ENCODE peak calls at places on chromosome 4, in seven cellular contexts. One of them, this sample, is unnamed.

GRCh38 chr4:2829321-2829932 is 14.2 kb upstream of the ADD1 start:
- DNase-seq in lower lobe of right lung: peak
- DNase-seq in EL: no peak
- DNase-seq in cerebellar cortex: no peak
- DNase-seq in central memory CD4-positive, alpha-beta T cell: no peak
- DNase-seq in LoVo: no peak
- DNase-seq in left ventricle myocardium inferior: peak
- DNase-seq in this sample: peak

GRCh38 chr4:48268956-48269860 is at the start of gene TEC:
- DNase-seq in lower lobe of right lung: peak
- DNase-seq in EL: peak
- DNase-seq in cerebellar cortex: no peak
- DNase-seq in central memory CD4-positive, alpha-beta T cell: peak
- DNase-seq in LoVo: peak
- DNase-seq in left ventricle myocardium inferior: peak
- DNase-seq in this sample: peak

GRCh38 chr4:40865696-40866095 is 115.9 kb downstream of the NSUN7 start:
- DNase-seq in lower lobe of right lung: no peak
- DNase-seq in EL: peak
- DNase-seq in cerebellar cortex: no peak
- DNase-seq in central memory CD4-positive, alpha-beta T cell: no peak
- DNase-seq in LoVo: no peak
- DNase-seq in left ventricle myocardium inferior: no peak
- DNase-seq in this sample: no peak

GRCh38 chr4:177339794-177340374 is 30.2 kb downstream of the NEIL3 start:
- DNase-seq in lower lobe of right lung: no peak
- DNase-seq in EL: peak
- DNase-seq in cerebellar cortex: peak
- DNase-seq in central memory CD4-positive, alpha-beta T cell: peak
- DNase-seq in LoVo: peak
- DNase-seq in left ventricle myocardium inferior: no peak
- DNase-seq in this sample: no peak

GRCh38 chr4:140296335-140296753 is 77.1 kb upstream of the SCOC start:
- DNase-seq in lower lobe of right lung: no peak
- DNase-seq in EL: peak
- DNase-seq in cerebellar cortex: peak
- DNase-seq in central memory CD4-positive, alpha-beta T cell: no peak
- DNase-seq in LoVo: peak
- DNase-seq in left ventricle myocardium inferior: peak
- DNase-seq in this sample: peak

GRCh38 chr4:3492741-3493719 is 29.9 kb downstream of the DOK7 start:
- DNase-seq in lower lobe of right lung: no peak
- DNase-seq in EL: no peak
- DNase-seq in cerebellar cortex: no peak
- DNase-seq in central memory CD4-positive, alpha-beta T cell: no peak
- DNase-seq in LoVo: no peak
- DNase-seq in left ventricle myocardium inferior: no peak
- DNase-seq in this sample: no peak

GRCh38 chr4:42018451-42018850 is 28.1 kb downstream of the SLC30A9 start:
- DNase-seq in lower lobe of right lung: no peak
- DNase-seq in EL: no peak
- DNase-seq in cerebellar cortex: no peak
- DNase-seq in central memory CD4-positive, alpha-beta T cell: no peak
- DNase-seq in LoVo: no peak
- DNase-seq in left ventricle myocardium inferior: no peak
- DNase-seq in this sample: no peak

GRCh38 chr4:128287159-128287870 is at the start of gene PGRMC2:
- DNase-seq in lower lobe of right lung: no peak
- DNase-seq in EL: peak
- DNase-seq in cerebellar cortex: no peak
- DNase-seq in central memory CD4-positive, alpha-beta T cell: no peak
- DNase-seq in LoVo: peak
- DNase-seq in left ventricle myocardium inferior: no peak
- DNase-seq in this sample: peak